ENCODE peak calls at places on chromosomes 11 and 22, in five cellular contexts. G is COR-L47, Y is EH, U is stomach, B is fibroblast of pulmonary artery. T is an unnamed sample.

GRCh38 chr11:103870821-103871309 is 165.6 kb upstream of the DDI1 start:
- DNase-seq in B (peak), G (no peak), U (no peak), Y (no peak), T (no peak)

GRCh38 chr11:69277074-69277809 is 16.7 kb upstream of the MYEOV start:
- DNase-seq in U (no peak), B (no peak), Y (no peak), G (no peak), T (no peak)

GRCh38 chr11:35998651-35999050 is 54.8 kb downstream of the LDLRAD3 start:
- DNase-seq in G (no peak), Y (no peak), U (no peak), B (no peak), T (peak)

GRCh38 chr22:44700456-44700855 is 1.5 kb upstream of the PRR5 start:
- DNase-seq in U (no peak), B (no peak), G (no peak), Y (no peak), T (no peak)

GRCh38 chr11:111393096-111393495 is 14.0 kb upstream of the POU2AF1 start:
- DNase-seq in Y (no peak), G (no peak), U (no peak), B (no peak), T (no peak)

GRCh38 chr22:25448435-25449051 is 115.9 kb upstream of the GRK3 start:
- DNase-seq in U (no peak), Y (peak), G (peak), B (peak), T (no peak)

GRCh38 chr11:117712530-117712929 is 84.5 kb downstream of the DSCAML1 start:
- DNase-seq in B (no peak), U (no peak), G (no peak), Y (no peak), T (no peak)

GRCh38 chr22:48943567-48944432 is 883.9 kb downstream of the BRD1 start:
- DNase-seq in Y (no peak), G (peak), U (peak), B (no peak), T (no peak)

GRCh38 chr22:46336119-46337078 is 885 bp downstream of the TRMU start:
- DNase-seq in G (peak), Y (peak), B (peak), U (peak), T (no peak)

GRCh38 chr11:32141886-32142546 is 51.1 kb downstream of the RCN1 start:
- DNase-seq in B (no peak), Y (no peak), G (no peak), U (no peak), T (no peak)

GRCh38 chr11:30481816-30482215 is 104.3 kb downstream of the MPPED2 start:
- DNase-seq in B (no peak), U (no peak), Y (no peak), G (no peak), T (no peak)

GRCh38 chr11:33987975-33988580 is 63.5 kb upstream of the CAPRIN1 start:
- DNase-seq in U (peak), B (peak), Y (peak), G (peak), T (peak)

GRCh38 chr22:28075260-28075981 is 156.4 kb upstream of the PITPNB start:
- DNase-seq in G (no peak), U (peak), Y (peak), B (peak), T (no peak)

GRCh38 chr11:120682866-120683265 is 171.3 kb downstream of the GRIK4 start:
- DNase-seq in U (no peak), G (no peak), Y (peak), B (peak), T (no peak)

GRCh38 chr11:45805305-45806071 is 539 bp downstream of the SLC35C1 start:
- DNase-seq in U (peak), B (peak), Y (peak), G (no peak), T (no peak)